ENCODE peak calls at places on chromosomes 3 and 15, in ten cellular contexts. G, U, J, F, I, Z, K, O, X and D are unnamed samples.

GRCh38 chr3:153513236-153513635 is 351.2 kb downstream of the RAP2B start:
- DNase-seq in G (no peak), J (peak), K (no peak), F (no peak), U (no peak), I (no peak), O (no peak), Z (no peak), X (peak), D (peak)

GRCh38 chr3:159763466-159764210 is 225.0 kb upstream of the IL12A start:
- DNase-seq in F (peak), K (peak), O (peak), G (peak), X (peak), Z (no peak), J (peak), I (no peak), U (peak), D (peak)

GRCh38 chr15:38768970-38769369 is 204.4 kb upstream of the RASGRP1 start:
- DNase-seq in O (no peak), U (no peak), Z (no peak), K (no peak), I (no peak), X (peak), F (no peak), J (no peak), G (no peak), D (peak)

GRCh38 chr3:171561601-171562323 is 101.6 kb upstream of the TNIK start:
- DNase-seq in J (no peak), I (no peak), X (no peak), F (no peak), Z (no peak), O (no peak), K (no peak), G (no peak), U (no peak), D (no peak)

GRCh38 chr3:29346828-29347227 is 66.0 kb downstream of the RBMS3 start:
- DNase-seq in J (no peak), I (no peak), X (no peak), Z (no peak), O (no peak), G (no peak), F (no peak), K (no peak), U (no peak), D (peak)

GRCh38 chr3:177145954-177146353 is 51.3 kb downstream of the TBL1XR1 start:
- DNase-seq in F (no peak), U (no peak), K (no peak), I (no peak), Z (no peak), O (no peak), X (no peak), J (no peak), G (no peak), D (no peak)

GRCh38 chr15:33021806-33022389 is 172.6 kb downstream of the FMN1 start:
- DNase-seq in I (no peak), G (no peak), K (no peak), F (no peak), O (peak), Z (no peak), J (peak), X (peak), U (peak), D (peak)

GRCh38 chr15:81108427-81108826 is 25.6 kb upstream of the CFAP161 start:
- DNase-seq in K (no peak), F (no peak), Z (no peak), U (peak), J (no peak), I (no peak), X (no peak), O (no peak), G (no peak), D (no peak)

GRCh38 chr3:127172670-127173515 is 20.0 kb upstream of the PRR23E start:
- DNase-seq in X (peak), G (no peak), J (peak), Z (no peak), I (no peak), K (no peak), F (no peak), O (peak), U (peak), D (peak)

GRCh38 chr15:77759896-77760592 is 127.3 kb upstream of the LINGO1 start:
- DNase-seq in I (no peak), O (no peak), Z (no peak), F (no peak), G (no peak), X (no peak), U (peak), J (no peak), K (no peak), D (no peak)

GRCh38 chr3:171313702-171314101 is 146.5 kb downstream of the TNIK start:
- DNase-seq in O (no peak), K (no peak), I (no peak), X (no peak), G (no peak), Z (no peak), U (no peak), J (no peak), F (no peak), D (no peak)

GRCh38 chr3:183941216-183941615 is 56.5 kb upstream of the PARL start:
- DNase-seq in I (no peak), G (no peak), X (no peak), Z (no peak), U (no peak), K (no peak), O (no peak), F (no peak), J (no peak), D (no peak)

GRCh38 chr15:26771917-26772587 is 814 bp downstream of the GABRB3 start:
- DNase-seq in U (peak), F (peak), Z (no peak), I (no peak), X (no peak), O (peak), K (no peak), J (no peak), G (no peak), D (no peak)

GRCh38 chr3:63387568-63387967 is 109.5 kb downstream of the SYNPR start:
- DNase-seq in G (no peak), Z (no peak), K (no peak), J (no peak), U (no peak), F (no peak), I (no peak), X (no peak), O (no peak), D (peak)

GRCh38 chr3:156551746-156552145 is 3.2 kb downstream of the SSR3 start:
- DNase-seq in O (no peak), I (no peak), X (no peak), J (peak), F (no peak), G (no peak), K (no peak), U (no peak), Z (no peak), D (peak)

GRCh38 chr15:78206326-78207109 is 27.8 kb downstream of the ACSBG1 start:
- DNase-seq in U (no peak), J (no peak), X (no peak), O (no peak), I (no peak), Z (no peak), K (no peak), G (no peak), F (no peak), D (peak)

GRCh38 chr3:62184559-62184958 is 188.8 kb downstream of the FEZF2 start:
- DNase-seq in U (no peak), F (no peak), Z (no peak), X (peak), I (no peak), O (no peak), K (no peak), G (no peak), J (no peak), D (peak)

GRCh38 chr3:63740116-63740515 is 79.0 kb upstream of the C3orf49 start:
- DNase-seq in J (no peak), Z (no peak), F (no peak), O (no peak), G (no peak), I (no peak), X (no peak), K (no peak), U (no peak), D (no peak)

GRCh38 chr3:6516143-6516542 is 344.8 kb upstream of the GRM7 start:
- DNase-seq in K (no peak), J (no peak), U (no peak), O (no peak), Z (no peak), X (no peak), I (no peak), F (no peak), G (no peak), D (no peak)

GRCh38 chr15:98123297-98123696 is 162.8 kb downstream of the ARRDC4 start:
- DNase-seq in K (no peak), Z (no peak), O (no peak), F (no peak), I (no peak), J (no peak), G (no peak), X (no peak), U (no peak), D (no peak)

GRCh38 chr3:124978627-124979026 is 44.1 kb upstream of the MUC13 start:
- DNase-seq in O (no peak), G (no peak), F (no peak), U (no peak), I (no peak), X (no peak), J (no peak), K (no peak), Z (no peak), D (no peak)

GRCh38 chr3:32814371-32814770 is 3.4 kb upstream of the TRIM71 start:
- DNase-seq in U (no peak), X (no peak), J (no peak), O (no peak), G (no peak), Z (no peak), F (no peak), I (no peak), K (no peak), D (no peak)

GRCh38 chr3:54827766-54828165 is 100.1 kb downstream of the LRTM1 start:
- DNase-seq in J (no peak), O (no peak), F (no peak), I (no peak), U (no peak), G (no peak), K (no peak), X (no peak), Z (no peak), D (no peak)

GRCh38 chr15:64351265-64351664 is 4.7 kb downstream of the CSNK1G1 start:
- DNase-seq in U (no peak), F (no peak), G (no peak), Z (no peak), K (no peak), O (no peak), I (no peak), X (no peak), J (no peak), D (no peak)

GRCh38 chr3:184354121-184354728 is 7.2 kb downstream of the CLCN2 start:
- DNase-seq in J (no peak), F (peak), Z (peak), G (no peak), X (peak), K (no peak), I (peak), O (peak), U (peak), D (no peak)

GRCh38 chr15:65953622-65954021 is 84.3 kb downstream of the RAB11A start:
- DNase-seq in G (no peak), O (no peak), I (no peak), X (no peak), J (no peak), K (no peak), U (no peak), F (no peak), Z (no peak), D (no peak)

GRCh38 chr3:154135511-154136173 is 14.5 kb downstream of the ARHGEF26 start:
- DNase-seq in K (no peak), Z (no peak), J (no peak), F (no peak), O (no peak), G (no peak), I (no peak), X (peak), U (no peak), D (no peak)

GRCh38 chr3:1513662-1514061 is 420.8 kb downstream of the CNTN6 start:
- DNase-seq in J (no peak), G (no peak), I (no peak), X (no peak), O (no peak), F (no peak), K (no peak), U (no peak), Z (no peak), D (no peak)

GRCh38 chr15:78536134-78536533 is 4.1 kb upstream of the PSMA4 start:
- DNase-seq in G (no peak), X (no peak), J (no peak), Z (no peak), U (no peak), I (no peak), O (no peak), K (no peak), F (no peak), D (peak)

GRCh38 chr15:44719293-44719999 is 8.1 kb downstream of the B2M start:
- DNase-seq in F (no peak), I (peak), O (peak), Z (peak), G (no peak), X (peak), K (no peak), U (no peak), J (no peak), D (peak)